ENCODE peak calls at places on chromosomes 11 and 22, in five cellular contexts. One of them, this sample, is unnamed.

GRCh38 chr11:73475549-73475948 is 99.3 kb downstream of the RELT start:
- DNase-seq in IMR-90: no peak
- DNase-seq in H1: no peak
- DNase-seq in HepG2: no peak
- DNase-seq in K562: no peak
- DNase-seq in this sample: no peak

GRCh38 chr11:22041039-22041438 is 151.8 kb upstream of the ANO5 start:
- DNase-seq in IMR-90: no peak
- DNase-seq in H1: no peak
- DNase-seq in HepG2: no peak
- DNase-seq in K562: no peak
- DNase-seq in this sample: no peak

GRCh38 chr22:47837703-47838102 is 1075.3 kb downstream of the TBC1D22A start:
- DNase-seq in IMR-90: no peak
- DNase-seq in H1: peak
- DNase-seq in HepG2: peak
- DNase-seq in K562: peak
- DNase-seq in this sample: peak

GRCh38 chr11:130371004-130371590 is 56.4 kb upstream of the ZBTB44 start:
- DNase-seq in IMR-90: no peak
- DNase-seq in H1: no peak
- DNase-seq in HepG2: no peak
- DNase-seq in K562: no peak
- DNase-seq in this sample: no peak

GRCh38 chr11:12177739-12178338 is 67.4 kb downstream of the MICAL2 start:
- DNase-seq in IMR-90: peak
- DNase-seq in H1: no peak
- DNase-seq in HepG2: no peak
- DNase-seq in K562: no peak
- DNase-seq in this sample: peak

GRCh38 chr11:121456816-121457431 is 4.2 kb upstream of the SORL1-AS1 start:
- DNase-seq in IMR-90: no peak
- DNase-seq in H1: no peak
- DNase-seq in HepG2: no peak
- DNase-seq in K562: no peak
- DNase-seq in this sample: no peak

GRCh38 chr11:76151561-76152085 is 54.7 kb downstream of the WNT11 start:
- DNase-seq in IMR-90: no peak
- DNase-seq in H1: no peak
- DNase-seq in HepG2: no peak
- DNase-seq in K562: no peak
- DNase-seq in this sample: no peak

GRCh38 chr11:125214466-125215204 is 50.1 kb downstream of the PKNOX2 start:
- DNase-seq in IMR-90: no peak
- DNase-seq in H1: no peak
- DNase-seq in HepG2: no peak
- DNase-seq in K562: no peak
- DNase-seq in this sample: no peak

GRCh38 chr11:58028687-58029411 is 1.9 kb upstream of the OR6Q1 start:
- DNase-seq in IMR-90: peak
- DNase-seq in H1: no peak
- DNase-seq in HepG2: no peak
- DNase-seq in K562: no peak
- DNase-seq in this sample: no peak

GRCh38 chr22:31085493-31085824 is 4.3 kb downstream of the SMTN start:
- DNase-seq in IMR-90: no peak
- DNase-seq in H1: no peak
- DNase-seq in HepG2: no peak
- DNase-seq in K562: no peak
- DNase-seq in this sample: no peak

GRCh38 chr22:25840162-25840561 is 98.2 kb downstream of the MYO18B start:
- DNase-seq in IMR-90: no peak
- DNase-seq in H1: peak
- DNase-seq in HepG2: no peak
- DNase-seq in K562: no peak
- DNase-seq in this sample: no peak

GRCh38 chr11:108405706-108406105 is 61.6 kb downstream of the C11orf65 start:
- DNase-seq in IMR-90: peak
- DNase-seq in H1: no peak
- DNase-seq in HepG2: no peak
- DNase-seq in K562: no peak
- DNase-seq in this sample: no peak

GRCh38 chr22:36333632-36334031 is 54.1 kb downstream of the MYH9 start:
- DNase-seq in IMR-90: no peak
- DNase-seq in H1: no peak
- DNase-seq in HepG2: no peak
- DNase-seq in K562: no peak
- DNase-seq in this sample: no peak

GRCh38 chr11:8357505-8357888 is 93.8 kb upstream of the LMO1 start:
- DNase-seq in IMR-90: no peak
- DNase-seq in H1: peak
- DNase-seq in HepG2: no peak
- DNase-seq in K562: no peak
- DNase-seq in this sample: no peak

GRCh38 chr11:83068573-83068972 is 3.1 kb downstream of the RAB30 start:
- DNase-seq in IMR-90: no peak
- DNase-seq in H1: no peak
- DNase-seq in HepG2: no peak
- DNase-seq in K562: no peak
- DNase-seq in this sample: no peak

GRCh38 chr11:117670443-117670842 is 126.6 kb downstream of the DSCAML1 start:
- DNase-seq in IMR-90: no peak
- DNase-seq in H1: no peak
- DNase-seq in HepG2: no peak
- DNase-seq in K562: no peak
- DNase-seq in this sample: no peak

GRCh38 chr11:14312736-14313438 is 46.1 kb downstream of the RRAS2 start:
- DNase-seq in IMR-90: peak
- DNase-seq in H1: no peak
- DNase-seq in HepG2: no peak
- DNase-seq in K562: no peak
- DNase-seq in this sample: no peak

GRCh38 chr11:74701351-74701750 is 29.9 kb downstream of the CHRDL2 start:
- DNase-seq in IMR-90: no peak
- DNase-seq in H1: peak
- DNase-seq in HepG2: peak
- DNase-seq in K562: peak
- DNase-seq in this sample: no peak

GRCh38 chr11:96964661-96965060 is 574.8 kb downstream of the JRKL start:
- DNase-seq in IMR-90: no peak
- DNase-seq in H1: no peak
- DNase-seq in HepG2: peak
- DNase-seq in K562: no peak
- DNase-seq in this sample: peak

GRCh38 chr11:6259638-6260019 is at the start of gene CCKBR:
- DNase-seq in IMR-90: no peak
- DNase-seq in H1: peak
- DNase-seq in HepG2: no peak
- DNase-seq in K562: no peak
- DNase-seq in this sample: no peak

GRCh38 chr11:131694526-131695424 is 324.4 kb downstream of the NTM start:
- DNase-seq in IMR-90: peak
- DNase-seq in H1: peak
- DNase-seq in HepG2: peak
- DNase-seq in K562: peak
- DNase-seq in this sample: peak

GRCh38 chr11:66749091-66749490 is 20.1 kb upstream of the SPTBN2 start:
- DNase-seq in IMR-90: no peak
- DNase-seq in H1: no peak
- DNase-seq in HepG2: no peak
- DNase-seq in K562: no peak
- DNase-seq in this sample: no peak

GRCh38 chr11:93236741-93237675 is 39.2 kb upstream of the SLC36A4 start:
- DNase-seq in IMR-90: peak
- DNase-seq in H1: no peak
- DNase-seq in HepG2: peak
- DNase-seq in K562: peak
- DNase-seq in this sample: peak

GRCh38 chr11:47788181-47788580 is 21.0 kb upstream of the FNBP4 start:
- DNase-seq in IMR-90: peak
- DNase-seq in H1: no peak
- DNase-seq in HepG2: no peak
- DNase-seq in K562: no peak
- DNase-seq in this sample: no peak

GRCh38 chr11:25242928-25243327 is 746.1 kb downstream of the LUZP2 start:
- DNase-seq in IMR-90: no peak
- DNase-seq in H1: no peak
- DNase-seq in HepG2: no peak
- DNase-seq in K562: no peak
- DNase-seq in this sample: no peak

GRCh38 chr11:10762185-10762584 is 11.1 kb downstream of the CTR9 start:
- DNase-seq in IMR-90: no peak
- DNase-seq in H1: no peak
- DNase-seq in HepG2: no peak
- DNase-seq in K562: no peak
- DNase-seq in this sample: no peak

GRCh38 chr22:40345801-40346177 is 511 bp upstream of the ADSL start:
- DNase-seq in IMR-90: no peak
- DNase-seq in H1: peak
- DNase-seq in HepG2: peak
- DNase-seq in K562: peak
- DNase-seq in this sample: no peak

GRCh38 chr11:72331761-72332160 is 87.8 kb upstream of the PHOX2A start:
- DNase-seq in IMR-90: no peak
- DNase-seq in H1: no peak
- DNase-seq in HepG2: no peak
- DNase-seq in K562: no peak
- DNase-seq in this sample: no peak

GRCh38 chr11:117902001-117902855 is 25.8 kb upstream of the FXYD6 start:
- DNase-seq in IMR-90: no peak
- DNase-seq in H1: no peak
- DNase-seq in HepG2: no peak
- DNase-seq in K562: no peak
- DNase-seq in this sample: no peak

GRCh38 chr22:38313384-38313955 is 3.8 kb downstream of the CSNK1E start:
- DNase-seq in IMR-90: peak
- DNase-seq in H1: no peak
- DNase-seq in HepG2: no peak
- DNase-seq in K562: no peak
- DNase-seq in this sample: peak

GRCh38 chr11:61010466-61011238 is 39.2 kb downstream of the CD6 start:
- DNase-seq in IMR-90: no peak
- DNase-seq in H1: no peak
- DNase-seq in HepG2: no peak
- DNase-seq in K562: no peak
- DNase-seq in this sample: no peak

GRCh38 chr22:26853071-26853470 is 195.7 kb downstream of the MIAT start:
- DNase-seq in IMR-90: no peak
- DNase-seq in H1: no peak
- DNase-seq in HepG2: no peak
- DNase-seq in K562: no peak
- DNase-seq in this sample: no peak

GRCh38 chr11:834371-835316 is 1.9 kb downstream of the CD151 start:
- DNase-seq in IMR-90: peak
- DNase-seq in H1: no peak
- DNase-seq in HepG2: no peak
- DNase-seq in K562: no peak
- DNase-seq in this sample: peak

GRCh38 chr11:93845181-93846092 is 5.0 kb downstream of the VSTM5 start:
- DNase-seq in IMR-90: no peak
- DNase-seq in H1: no peak
- DNase-seq in HepG2: no peak
- DNase-seq in K562: no peak
- DNase-seq in this sample: no peak

GRCh38 chr11:70038034-70038834 is 39.9 kb upstream of the ANO1 start:
- DNase-seq in IMR-90: no peak
- DNase-seq in H1: peak
- DNase-seq in HepG2: no peak
- DNase-seq in K562: no peak
- DNase-seq in this sample: no peak

GRCh38 chr22:41914611-41915034 is 251 bp downstream of the SHISA8 start:
- DNase-seq in IMR-90: no peak
- DNase-seq in H1: no peak
- DNase-seq in HepG2: no peak
- DNase-seq in K562: peak
- DNase-seq in this sample: no peak
- TF ChIP-seq MAFK in IMR-90: no peak
- TF ChIP-seq MAFK in H1: no peak
- TF ChIP-seq MAFK in HepG2: no peak
- TF ChIP-seq MAFK in K562: no peak
- TF ChIP-seq MAFK in this sample: no peak

GRCh38 chr11:32794439-32794838 is at the start of gene CCDC73:
- DNase-seq in IMR-90: no peak
- DNase-seq in H1: no peak
- DNase-seq in HepG2: no peak
- DNase-seq in K562: no peak
- DNase-seq in this sample: no peak

GRCh38 chr11:32790916-32791315 is 3.5 kb downstream of the CCDC73 start:
- DNase-seq in IMR-90: no peak
- DNase-seq in H1: no peak
- DNase-seq in HepG2: no peak
- DNase-seq in K562: no peak
- DNase-seq in this sample: no peak

GRCh38 chr11:32792111-32792947 is 2.1 kb downstream of the CCDC73 start:
- DNase-seq in IMR-90: no peak
- DNase-seq in H1: no peak
- DNase-seq in HepG2: no peak
- DNase-seq in K562: no peak
- DNase-seq in this sample: no peak

GRCh38 chr11:32796425-32796824 is 2.0 kb upstream of the CCDC73 start:
- DNase-seq in IMR-90: no peak
- DNase-seq in H1: no peak
- DNase-seq in HepG2: no peak
- DNase-seq in K562: no peak
- DNase-seq in this sample: no peak

DNA sequence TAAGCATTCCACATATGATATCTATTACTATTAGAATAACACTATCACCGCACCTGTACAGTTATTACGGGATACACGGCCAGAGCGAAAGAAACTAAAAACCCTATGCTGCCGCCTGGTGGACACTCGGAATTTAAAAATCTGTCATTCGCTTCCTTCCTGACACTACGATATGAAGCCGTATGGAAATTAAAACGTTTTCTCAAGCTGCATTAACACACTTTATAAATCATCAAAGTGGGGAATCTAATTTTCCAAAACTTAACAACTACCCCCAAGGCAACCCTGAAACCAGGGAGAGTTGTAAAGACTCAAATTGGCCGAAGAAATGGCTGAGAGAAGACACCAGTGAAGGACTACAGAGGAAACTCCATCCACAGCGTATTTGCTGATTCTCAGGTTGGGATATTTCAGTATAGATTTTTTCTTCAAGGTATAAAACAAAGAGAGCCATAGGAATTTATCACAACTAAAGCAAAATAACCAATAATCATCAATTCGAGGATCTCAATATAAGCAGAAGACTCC is 1.4 kb downstream of the CCDC73 start:
- DNase-seq in IMR-90: peak
- DNase-seq in H1: peak
- DNase-seq in HepG2: peak
- DNase-seq in K562: peak
- DNase-seq in this sample: peak
- TF ChIP-seq MAFK in IMR-90: no peak
- TF ChIP-seq MAFK in H1: no peak
- TF ChIP-seq MAFK in HepG2: no peak
- TF ChIP-seq MAFK in K562: no peak
- TF ChIP-seq MAFK in this sample: no peak

GRCh38 chr22:45317551-45318167 is 7.9 kb downstream of the FAM118A start:
- DNase-seq in IMR-90: peak
- DNase-seq in H1: peak
- DNase-seq in HepG2: no peak
- DNase-seq in K562: no peak
- DNase-seq in this sample: peak
- TF ChIP-seq MAFK in IMR-90: no peak
- TF ChIP-seq MAFK in H1: no peak
- TF ChIP-seq MAFK in HepG2: no peak
- TF ChIP-seq MAFK in K562: no peak
- TF ChIP-seq MAFK in this sample: no peak

GRCh38 chr11:68213135-68213515 is at the start of gene KMT5B:
- DNase-seq in IMR-90: peak
- DNase-seq in H1: peak
- DNase-seq in HepG2: no peak
- DNase-seq in K562: no peak
- DNase-seq in this sample: no peak
- TF ChIP-seq MAFK in IMR-90: no peak
- TF ChIP-seq MAFK in H1: no peak
- TF ChIP-seq MAFK in HepG2: no peak
- TF ChIP-seq MAFK in K562: no peak
- TF ChIP-seq MAFK in this sample: no peak

This sample was measured in A549.